ENCODE peak calls at places on chromosomes 16 and 17, in nine cellular contexts. One of them, this sample, is unnamed.

GRCh38 chr17:67481808-67482207 is 104.7 kb downstream of the PITPNC1 start:
- DNase-seq in colonic mucosa: no peak
- DNase-seq in astrocyte: no peak
- DNase-seq in body of pancreas: no peak
- DNase-seq in CD8-positive, alpha-beta T cell: no peak
- DNase-seq in H1: no peak
- DNase-seq in lower lobe of right lung: no peak
- DNase-seq in lower leg skin: no peak
- DNase-seq in AG09309: peak
- DNase-seq in this sample: no peak

GRCh38 chr16:21702259-21702658 is 38.5 kb downstream of the OTOA start:
- DNase-seq in body of pancreas: no peak
- DNase-seq in lower leg skin: no peak
- DNase-seq in colonic mucosa: no peak
- DNase-seq in astrocyte: no peak
- DNase-seq in lower lobe of right lung: no peak
- DNase-seq in H1: no peak
- DNase-seq in AG09309: no peak
- DNase-seq in CD8-positive, alpha-beta T cell: no peak
- DNase-seq in this sample: no peak

GRCh38 chr17:34351041-34351575 is 5.2 kb upstream of the CCL13 start:
- DNase-seq in AG09309: no peak
- DNase-seq in colonic mucosa: no peak
- DNase-seq in H1: no peak
- DNase-seq in CD8-positive, alpha-beta T cell: no peak
- DNase-seq in body of pancreas: no peak
- DNase-seq in lower leg skin: no peak
- DNase-seq in lower lobe of right lung: no peak
- DNase-seq in astrocyte: no peak
- DNase-seq in this sample: no peak

GRCh38 chr17:27368971-27369370 is 75.1 kb downstream of the WSB1 start:
- DNase-seq in body of pancreas: no peak
- DNase-seq in CD8-positive, alpha-beta T cell: no peak
- DNase-seq in H1: no peak
- DNase-seq in AG09309: no peak
- DNase-seq in colonic mucosa: no peak
- DNase-seq in astrocyte: no peak
- DNase-seq in lower leg skin: peak
- DNase-seq in lower lobe of right lung: no peak
- DNase-seq in this sample: no peak

GRCh38 chr17:30716461-30717289 is 107.8 kb downstream of the CRLF3 start:
- DNase-seq in AG09309: no peak
- DNase-seq in colonic mucosa: no peak
- DNase-seq in astrocyte: no peak
- DNase-seq in CD8-positive, alpha-beta T cell: no peak
- DNase-seq in lower leg skin: peak
- DNase-seq in body of pancreas: no peak
- DNase-seq in lower lobe of right lung: peak
- DNase-seq in H1: no peak
- DNase-seq in this sample: no peak

GRCh38 chr16:13997933-13998332 is 73.2 kb upstream of the MRTFB start:
- DNase-seq in lower leg skin: peak
- DNase-seq in lower lobe of right lung: no peak
- DNase-seq in astrocyte: no peak
- DNase-seq in body of pancreas: peak
- DNase-seq in H1: no peak
- DNase-seq in colonic mucosa: peak
- DNase-seq in AG09309: no peak
- DNase-seq in CD8-positive, alpha-beta T cell: no peak
- DNase-seq in this sample: peak

GRCh38 chr16:23801387-23801786 is 34.4 kb upstream of the PRKCB start:
- DNase-seq in H1: peak
- DNase-seq in CD8-positive, alpha-beta T cell: peak
- DNase-seq in lower leg skin: peak
- DNase-seq in body of pancreas: peak
- DNase-seq in AG09309: peak
- DNase-seq in astrocyte: peak
- DNase-seq in colonic mucosa: peak
- DNase-seq in lower lobe of right lung: peak
- DNase-seq in this sample: peak

GRCh38 chr17:42891539-42892152 is 9.0 kb upstream of the G6PC1 start:
- DNase-seq in colonic mucosa: no peak
- DNase-seq in H1: peak
- DNase-seq in CD8-positive, alpha-beta T cell: no peak
- DNase-seq in body of pancreas: peak
- DNase-seq in lower lobe of right lung: no peak
- DNase-seq in AG09309: no peak
- DNase-seq in astrocyte: no peak
- DNase-seq in lower leg skin: peak
- DNase-seq in this sample: no peak

GRCh38 chr17:71447644-71448043 is 673.2 kb upstream of the SOX9 start:
- DNase-seq in body of pancreas: no peak
- DNase-seq in H1: no peak
- DNase-seq in colonic mucosa: no peak
- DNase-seq in AG09309: no peak
- DNase-seq in CD8-positive, alpha-beta T cell: no peak
- DNase-seq in lower leg skin: no peak
- DNase-seq in astrocyte: no peak
- DNase-seq in lower lobe of right lung: no peak
- DNase-seq in this sample: no peak

GRCh38 chr17:71446635-71447034 is 674.2 kb upstream of the SOX9 start:
- DNase-seq in H1: no peak
- DNase-seq in astrocyte: no peak
- DNase-seq in lower lobe of right lung: no peak
- DNase-seq in body of pancreas: no peak
- DNase-seq in lower leg skin: no peak
- DNase-seq in colonic mucosa: no peak
- DNase-seq in CD8-positive, alpha-beta T cell: no peak
- DNase-seq in AG09309: no peak
- DNase-seq in this sample: no peak

GRCh38 chr17:71441098-71441497 is 679.7 kb upstream of the SOX9 start:
- DNase-seq in lower leg skin: no peak
- DNase-seq in CD8-positive, alpha-beta T cell: no peak
- DNase-seq in body of pancreas: no peak
- DNase-seq in lower lobe of right lung: no peak
- DNase-seq in astrocyte: peak
- DNase-seq in H1: no peak
- DNase-seq in colonic mucosa: peak
- DNase-seq in AG09309: peak
- DNase-seq in this sample: no peak

GRCh38 chr17:71440513-71440912 is 680.3 kb upstream of the SOX9 start:
- DNase-seq in AG09309: no peak
- DNase-seq in lower leg skin: no peak
- DNase-seq in CD8-positive, alpha-beta T cell: no peak
- DNase-seq in lower lobe of right lung: no peak
- DNase-seq in body of pancreas: no peak
- DNase-seq in colonic mucosa: peak
- DNase-seq in astrocyte: no peak
- DNase-seq in H1: no peak
- DNase-seq in this sample: no peak

DNA sequence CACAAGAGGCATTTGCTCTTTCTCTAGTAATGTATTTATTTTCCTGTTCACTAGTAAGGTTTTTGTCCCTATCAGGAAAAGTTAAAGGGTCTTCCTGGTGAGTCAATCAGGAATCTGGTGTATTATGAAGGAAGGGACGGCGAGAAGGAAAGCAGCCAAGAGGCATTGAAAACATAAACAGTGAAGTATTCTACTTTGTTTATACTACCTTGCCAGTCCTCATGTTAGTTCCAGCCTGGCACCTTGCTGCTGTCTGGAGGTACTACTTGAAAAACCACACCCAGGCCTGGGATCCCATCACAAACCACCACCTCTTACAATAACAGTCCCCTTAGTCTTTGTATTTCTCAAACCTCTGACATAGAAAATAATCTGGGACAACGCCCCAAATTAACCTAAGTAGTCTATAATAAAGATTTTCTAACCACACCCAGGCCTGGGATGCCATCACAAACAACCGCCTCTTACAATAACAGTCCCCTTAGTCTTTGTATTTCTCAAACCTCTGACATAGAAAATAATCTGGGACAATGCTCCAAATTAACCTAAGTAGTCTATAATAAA is 676.7 kb upstream of the SOX9 start:
- DNase-seq in AG09309: no peak
- DNase-seq in lower lobe of right lung: no peak
- DNase-seq in astrocyte: no peak
- DNase-seq in H1: no peak
- DNase-seq in lower leg skin: no peak
- DNase-seq in CD8-positive, alpha-beta T cell: no peak
- DNase-seq in colonic mucosa: no peak
- DNase-seq in body of pancreas: no peak
- DNase-seq in this sample: no peak
- TF ChIP-seq CTCF in AG09309: no peak
- TF ChIP-seq CTCF in lower lobe of right lung: no peak
- TF ChIP-seq CTCF in astrocyte: no peak
- TF ChIP-seq CTCF in H1: no peak
- TF ChIP-seq CTCF in lower leg skin: no peak
- TF ChIP-seq CTCF in CD8-positive, alpha-beta T cell: no peak
- TF ChIP-seq CTCF in colonic mucosa: no peak
- TF ChIP-seq CTCF in body of pancreas: no peak
- TF ChIP-seq CTCF in this sample: no peak

GRCh38 chr16:57809843-57810196 is 7.5 kb upstream of the KIFC3 start:
- DNase-seq in astrocyte: no peak
- DNase-seq in lower leg skin: no peak
- DNase-seq in CD8-positive, alpha-beta T cell: no peak
- DNase-seq in AG09309: no peak
- DNase-seq in H1: no peak
- DNase-seq in body of pancreas: no peak
- DNase-seq in lower lobe of right lung: no peak
- DNase-seq in colonic mucosa: no peak
- DNase-seq in this sample: no peak

GRCh38 chr16:57809276-57809793 is 7.0 kb upstream of the KIFC3 start:
- DNase-seq in body of pancreas: no peak
- DNase-seq in lower lobe of right lung: no peak
- DNase-seq in H1: no peak
- DNase-seq in CD8-positive, alpha-beta T cell: no peak
- DNase-seq in AG09309: no peak
- DNase-seq in astrocyte: no peak
- DNase-seq in colonic mucosa: no peak
- DNase-seq in lower leg skin: no peak
- DNase-seq in this sample: no peak

GRCh38 chr16:57808589-57808988 is 6.3 kb upstream of the KIFC3 start:
- DNase-seq in body of pancreas: no peak
- DNase-seq in astrocyte: no peak
- DNase-seq in AG09309: no peak
- DNase-seq in colonic mucosa: no peak
- DNase-seq in CD8-positive, alpha-beta T cell: no peak
- DNase-seq in lower leg skin: no peak
- DNase-seq in H1: no peak
- DNase-seq in lower lobe of right lung: no peak
- DNase-seq in this sample: no peak

GRCh38 chr16:57807968-57808528 is 5.8 kb upstream of the KIFC3 start:
- DNase-seq in CD8-positive, alpha-beta T cell: peak
- DNase-seq in lower leg skin: peak
- DNase-seq in body of pancreas: peak
- DNase-seq in astrocyte: peak
- DNase-seq in H1: peak
- DNase-seq in AG09309: peak
- DNase-seq in lower lobe of right lung: peak
- DNase-seq in colonic mucosa: peak
- DNase-seq in this sample: peak

DNA sequence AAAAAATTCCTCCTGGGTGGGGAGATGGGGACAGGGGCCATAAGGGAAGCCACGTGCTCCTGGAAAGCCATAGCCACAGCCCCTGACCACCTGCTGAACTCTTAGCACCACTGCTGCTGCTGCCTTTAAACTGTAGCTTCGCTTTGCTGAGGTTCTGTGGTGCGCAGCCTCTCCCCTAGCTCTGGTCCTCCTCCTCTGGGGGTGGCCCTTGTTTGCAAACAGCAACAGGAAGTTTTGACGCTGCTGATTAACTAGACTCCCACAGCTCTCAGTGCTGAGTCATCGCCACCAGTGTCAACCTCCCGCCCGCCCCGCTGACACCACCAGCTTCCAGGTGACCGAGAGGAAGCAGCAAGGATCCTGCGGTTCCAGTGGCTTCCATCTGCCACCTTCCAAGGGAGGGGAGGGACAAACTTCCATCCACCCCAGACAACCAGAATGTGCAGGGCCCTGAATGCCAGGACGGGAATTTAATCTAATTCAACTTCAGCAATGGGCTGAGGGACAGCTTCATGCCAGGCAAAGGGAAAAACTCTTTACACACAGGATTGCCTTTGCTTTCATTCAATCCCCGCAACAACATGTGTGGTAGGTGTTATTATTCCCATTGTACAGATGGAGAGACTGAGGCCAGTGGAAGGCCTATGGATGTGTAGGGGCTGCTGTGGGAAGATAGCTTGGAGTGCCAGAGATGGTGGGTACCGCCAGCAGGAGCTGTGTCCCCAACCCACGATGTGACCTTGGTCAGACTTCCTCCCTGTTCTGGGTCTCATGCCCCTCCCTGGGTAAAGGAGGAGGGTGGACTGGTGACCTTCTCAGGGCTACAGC is 8.1 kb upstream of the KIFC3 start:
- DNase-seq in astrocyte: peak
- DNase-seq in CD8-positive, alpha-beta T cell: peak
- DNase-seq in body of pancreas: peak
- DNase-seq in H1: no peak
- DNase-seq in lower lobe of right lung: peak
- DNase-seq in AG09309: no peak
- DNase-seq in lower leg skin: peak
- DNase-seq in colonic mucosa: peak
- DNase-seq in this sample: peak
- H3K4me3 ChIP-seq in astrocyte: no peak
- H3K4me3 ChIP-seq in CD8-positive, alpha-beta T cell: no peak
- H3K4me3 ChIP-seq in body of pancreas: no peak
- H3K4me3 ChIP-seq in H1: no peak
- H3K4me3 ChIP-seq in lower lobe of right lung: no peak
- H3K4me3 ChIP-seq in AG09309: no peak
- H3K4me3 ChIP-seq in lower leg skin: no peak
- H3K4me3 ChIP-seq in colonic mucosa: no peak
- H3K4me3 ChIP-seq in this sample: peak

GRCh38 chr17:409308-409847 is 56.8 kb upstream of the RPH3AL start:
- DNase-seq in lower leg skin: no peak
- DNase-seq in CD8-positive, alpha-beta T cell: no peak
- DNase-seq in body of pancreas: no peak
- DNase-seq in AG09309: no peak
- DNase-seq in H1: no peak
- DNase-seq in lower lobe of right lung: no peak
- DNase-seq in colonic mucosa: no peak
- DNase-seq in astrocyte: no peak
- DNase-seq in this sample: no peak

GRCh38 chr17:409848-410673 is 57.5 kb upstream of the RPH3AL start:
- DNase-seq in lower leg skin: peak
- DNase-seq in lower lobe of right lung: peak
- DNase-seq in AG09309: peak
- DNase-seq in astrocyte: peak
- DNase-seq in body of pancreas: peak
- DNase-seq in CD8-positive, alpha-beta T cell: peak
- DNase-seq in H1: peak
- DNase-seq in colonic mucosa: peak
- DNase-seq in this sample: peak

GRCh38 chr17:411416-412120 is 59.0 kb upstream of the RPH3AL start:
- DNase-seq in AG09309: no peak
- DNase-seq in lower leg skin: no peak
- DNase-seq in lower lobe of right lung: no peak
- DNase-seq in body of pancreas: no peak
- DNase-seq in astrocyte: no peak
- DNase-seq in CD8-positive, alpha-beta T cell: no peak
- DNase-seq in H1: no peak
- DNase-seq in colonic mucosa: no peak
- DNase-seq in this sample: no peak

GRCh38 chr17:412211-413015 is 59.8 kb upstream of the RPH3AL start:
- DNase-seq in H1: peak
- DNase-seq in body of pancreas: peak
- DNase-seq in astrocyte: peak
- DNase-seq in AG09309: peak
- DNase-seq in colonic mucosa: peak
- DNase-seq in lower leg skin: no peak
- DNase-seq in CD8-positive, alpha-beta T cell: peak
- DNase-seq in lower lobe of right lung: no peak
- DNase-seq in this sample: peak

GRCh38 chr17:410674-411401 is 58.2 kb upstream of the RPH3AL start:
- DNase-seq in H1: peak
- DNase-seq in AG09309: no peak
- DNase-seq in lower lobe of right lung: no peak
- DNase-seq in colonic mucosa: no peak
- DNase-seq in CD8-positive, alpha-beta T cell: peak
- DNase-seq in body of pancreas: no peak
- DNase-seq in astrocyte: peak
- DNase-seq in lower leg skin: no peak
- DNase-seq in this sample: peak
- TF ChIP-seq CTCF in H1: no peak
- TF ChIP-seq CTCF in AG09309: peak
- TF ChIP-seq CTCF in lower lobe of right lung: no peak
- TF ChIP-seq CTCF in colonic mucosa: no peak
- TF ChIP-seq CTCF in CD8-positive, alpha-beta T cell: peak
- TF ChIP-seq CTCF in body of pancreas: no peak
- TF ChIP-seq CTCF in astrocyte: no peak
- TF ChIP-seq CTCF in lower leg skin: no peak
- TF ChIP-seq CTCF in this sample: peak

DNA sequence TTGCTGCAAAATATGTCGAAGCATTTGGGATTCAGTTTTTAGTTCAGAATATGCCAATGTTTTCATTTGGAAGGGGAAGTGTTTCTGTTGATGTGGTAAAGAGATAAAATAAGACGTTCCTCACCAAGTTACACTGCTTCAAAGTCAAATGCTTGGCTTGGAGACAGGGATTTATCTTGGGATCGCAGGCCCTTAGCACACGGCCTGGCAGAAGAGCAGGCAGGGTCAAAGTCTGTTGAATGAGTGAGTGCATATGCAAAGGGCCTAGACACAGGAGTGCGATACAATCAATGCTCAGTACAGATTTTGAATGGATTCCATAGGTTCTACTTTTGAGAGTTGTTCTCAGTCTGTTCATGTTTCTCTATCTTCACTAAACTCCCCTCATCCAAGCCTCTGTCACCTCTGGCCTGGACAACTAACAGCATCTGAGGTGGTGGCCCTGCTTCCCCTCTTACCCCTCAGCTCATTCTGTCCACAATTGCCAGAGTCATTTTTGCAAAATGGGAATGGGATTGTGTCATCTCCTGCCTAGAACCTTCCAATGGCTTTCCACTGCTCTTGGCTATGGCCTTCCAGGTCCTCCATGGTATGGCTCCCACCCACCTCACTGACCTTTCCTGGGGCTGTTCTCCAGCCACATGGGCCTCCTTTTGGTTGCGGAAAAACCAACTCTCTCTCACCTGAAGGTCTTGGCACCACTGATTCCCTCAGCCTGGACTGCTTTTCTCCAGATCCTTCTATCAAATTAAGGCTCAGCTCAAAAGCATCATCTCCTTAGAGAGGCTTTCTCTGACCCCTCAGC is 3.2 kb downstream of the DEXI start:
- DNase-seq in lower leg skin: no peak
- DNase-seq in lower lobe of right lung: no peak
- DNase-seq in AG09309: no peak
- DNase-seq in astrocyte: no peak
- DNase-seq in body of pancreas: no peak
- DNase-seq in H1: no peak
- DNase-seq in colonic mucosa: no peak
- DNase-seq in CD8-positive, alpha-beta T cell: no peak
- DNase-seq in this sample: no peak
- H3K4me3 ChIP-seq in lower leg skin: no peak
- H3K4me3 ChIP-seq in lower lobe of right lung: peak
- H3K4me3 ChIP-seq in AG09309: no peak
- H3K4me3 ChIP-seq in astrocyte: no peak
- H3K4me3 ChIP-seq in body of pancreas: no peak
- H3K4me3 ChIP-seq in H1: no peak
- H3K4me3 ChIP-seq in colonic mucosa: no peak
- H3K4me3 ChIP-seq in CD8-positive, alpha-beta T cell: no peak
- H3K4me3 ChIP-seq in this sample: peak